ENCODE peak calls at places on chromosomes 1 and 21, in five cellular contexts. T, R, C, O and L are unnamed samples.
A peak's percentile ranks its signal among the peaks of the same experiment; 100 is the strongest.

GRCh38 chr1:240732390-240732789 is 120.4 kb upstream of the GREM2 start:
- DNase-seq in R (peak; percentile 71), T (peak; percentile 58), O (no peak), C (peak; percentile 24), L (peak; percentile 27)

GRCh38 chr1:82299680-82300079 is 498.9 kb downstream of the ADGRL2 start:
- DNase-seq in C (no peak), O (no peak), R (no peak), T (no peak), L (no peak)

GRCh38 chr1:56817716-56818463 is 1.3 kb downstream of the FYB2 start:
- DNase-seq in T (no peak), O (no peak), C (no peak), R (peak; percentile 66), L (no peak)

GRCh38 chr1:154186852-154187501 is 4.9 kb downstream of the TPM3 start:
- DNase-seq in R (no peak), C (no peak), T (no peak), O (no peak), L (no peak)

GRCh38 chr1:20184997-20185833 is 681 bp upstream of the UBXN10 start:
- DNase-seq in O (no peak), C (no peak), T (no peak), R (no peak), L (no peak)

GRCh38 chr1:202791102-202791747 is 17.0 kb downstream of the KDM5B start:
- DNase-seq in R (no peak), T (no peak), O (no peak), C (no peak), L (no peak)

GRCh38 chr1:170424346-170424745 is 107.6 kb upstream of the GORAB start:
- DNase-seq in R (peak; percentile 23), T (no peak), C (no peak), O (no peak), L (no peak)

GRCh38 chr1:160098852-160099647 is 631 bp upstream of the IGSF8 start:
- DNase-seq in C (peak; percentile 91), R (peak; percentile 91), O (peak; percentile 95), T (peak; percentile 79), L (peak; percentile 95)

GRCh38 chr1:201584510-201584991 is 45.6 kb downstream of the NAV1 start:
- DNase-seq in O (no peak), R (peak; percentile 86), C (no peak), T (peak; percentile 39), L (no peak)

GRCh38 chr1:206590025-206590834 is 22.0 kb downstream of the EIF2D start:
- DNase-seq in C (no peak), O (no peak), T (peak; percentile 85), R (peak; percentile 53), L (no peak)

GRCh38 chr1:223216074-223216473 is 73.0 kb upstream of the TLR5 start:
- DNase-seq in C (no peak), R (no peak), T (no peak), O (no peak), L (no peak)

GRCh38 chr1:212512731-212513559 is 80.2 kb downstream of the NENF start:
- DNase-seq in R (peak; percentile 27), O (no peak), C (peak; percentile 53), T (peak; percentile 99), L (no peak)

GRCh38 chr1:9787702-9788101 is 36.1 kb downstream of the CLSTN1 start:
- DNase-seq in C (no peak), R (no peak), O (no peak), T (no peak), L (no peak)

GRCh38 chr1:152141971-152142584 is 16.9 kb downstream of the RPTN start:
- DNase-seq in T (peak; percentile 56), C (peak; percentile 33), R (peak; percentile 75), O (no peak), L (no peak)

GRCh38 chr1:10754571-10755329 is 41.7 kb downstream of the CASZ1 start:
- DNase-seq in R (peak; percentile 52), T (no peak), O (no peak), C (no peak), L (no peak)

GRCh38 chr1:203512830-203513578 is 19.1 kb downstream of the OPTC start:
- DNase-seq in T (peak; percentile 98), O (peak; percentile 23), R (peak; percentile 92), C (no peak), L (no peak)

GRCh38 chr21:25708467-25709065 is 26.1 kb downstream of the ATP5PF start:
- DNase-seq in C (peak; percentile 23), O (no peak), T (peak; percentile 35), R (peak; percentile 57), L (peak; percentile 7)

GRCh38 chr1:102853701-102854187 is 254.6 kb downstream of the COL11A1 start:
- DNase-seq in T (no peak), R (no peak), C (no peak), O (no peak), L (no peak)

GRCh38 chr1:12549460-12550349 is 68.3 kb downstream of the DHRS3 start:
- DNase-seq in R (peak; percentile 89), O (no peak), T (peak; percentile 95), C (no peak), L (no peak)

GRCh38 chr1:203593723-203594122 is 32.9 kb upstream of the ATP2B4 start:
- DNase-seq in T (peak; percentile 82), O (no peak), C (no peak), R (no peak), L (no peak)

GRCh38 chr1:94803517-94804441 is 16.4 kb upstream of the SLC44A3 start:
- DNase-seq in O (no peak), C (no peak), R (peak; percentile 71), T (no peak), L (peak; percentile 78)

GRCh38 chr1:59178803-59179202 is 118.1 kb upstream of the FGGY start:
- DNase-seq in C (no peak), R (no peak), O (no peak), T (no peak), L (no peak)

GRCh38 chr21:17491716-17492414 is 21.0 kb upstream of the CXADR start:
- DNase-seq in T (peak; percentile 78), O (no peak), R (peak; percentile 98), C (no peak), L (no peak)

GRCh38 chr21:21029159-21029558 is 30.9 kb downstream of the NCAM2 start:
- DNase-seq in C (no peak), O (no peak), T (no peak), R (no peak), L (no peak)